ENCODE peak calls at places on chromosome 21, in eight cellular contexts. C, K, D, B, X, E, N and P are unnamed samples.

GRCh38 chr21:32599146-32599925 is 12.8 kb downstream of the CFAP298 start:
- DNase-seq in N (no peak), X (no peak), E (no peak), D (no peak), K (no peak), B (no peak), C (no peak), P (no peak)

GRCh38 chr21:44836666-44837471 is 19.0 kb upstream of the SUMO3 start:
- DNase-seq in C (no peak), D (peak; percentile 39), K (no peak), B (no peak), E (peak; percentile 34), X (no peak), N (peak; percentile 53), P (no peak)

GRCh38 chr21:29453511-29453910 is 154.8 kb downstream of the BACH1 start:
- DNase-seq in X (no peak), E (no peak), K (no peak), C (peak; percentile 36), B (no peak), D (peak; percentile 24), N (no peak), P (no peak)

GRCh38 chr21:46100020-46100419 is 2.1 kb downstream of the COL6A2 start:
- DNase-seq in E (no peak), X (no peak), B (peak; percentile 7), D (peak; percentile 24), K (peak; percentile 30), N (peak; percentile 8), C (no peak), P (no peak)

GRCh38 chr21:41956926-41957729 is 3.3 kb upstream of the C2CD2 start:
- DNase-seq in K (no peak), X (no peak), N (no peak), C (peak; percentile 83), E (no peak), D (peak; percentile 95), B (no peak), P (peak; percentile 17)

GRCh38 chr21:19607983-19608668 is 1204.5 kb upstream of the TMPRSS15 start:
- DNase-seq in D (no peak), N (no peak), C (no peak), B (no peak), X (no peak), K (no peak), E (no peak), P (no peak)

GRCh38 chr21:45545691-45546531 is 3.7 kb upstream of the SLC19A1 start:
- DNase-seq in D (no peak), N (no peak), B (no peak), K (no peak), E (no peak), C (no peak), X (no peak), P (no peak)

GRCh38 chr21:42598159-42598735 is 55.2 kb upstream of the PDE9A start:
- DNase-seq in K (no peak), D (no peak), C (no peak), B (no peak), X (no peak), N (no peak), E (no peak), P (no peak)

GRCh38 chr21:31476551-31477120 is 132.6 kb upstream of the TIAM1 start:
- DNase-seq in N (no peak), D (peak; percentile 24), X (no peak), B (no peak), C (peak; percentile 7), E (peak; percentile 71), K (no peak), P (no peak)

GRCh38 chr21:43741425-43742096 is 22.6 kb downstream of the PDXK start:
- DNase-seq in C (no peak), B (no peak), D (no peak), E (no peak), K (no peak), N (no peak), X (no peak), P (no peak)

GRCh38 chr21:34205811-34206635 is 132.6 kb downstream of the MRPS6 start:
- DNase-seq in B (no peak), D (peak; percentile 54), C (no peak), N (no peak), K (no peak), E (no peak), X (no peak), P (no peak)

GRCh38 chr21:44950351-44950750 is 10.5 kb downstream of the SLX9 start:
- DNase-seq in C (no peak), K (no peak), D (no peak), N (no peak), E (no peak), X (no peak), B (no peak), P (no peak)

GRCh38 chr21:38985423-38986378 is 180.0 kb downstream of the ETS2 start:
- DNase-seq in E (no peak), X (peak; percentile 53), N (peak; percentile 65), B (peak; percentile 59), C (peak; percentile 91), K (peak; percentile 73), D (peak; percentile 98), P (peak; percentile 76)

GRCh38 chr21:32392299-32392879 is 423 bp downstream of the URB1 start:
- DNase-seq in E (no peak), N (no peak), K (no peak), B (no peak), D (no peak), C (peak; percentile 16), X (no peak), P (no peak)

GRCh38 chr21:37636152-37636860 is 269.7 kb downstream of the DYRK1A start:
- DNase-seq in K (no peak), X (no peak), C (peak; percentile 73), N (no peak), E (no peak), B (no peak), D (peak; percentile 48), P (peak; percentile 75)

GRCh38 chr21:16193758-16194606 is 464.2 kb downstream of the USP25 start:
- DNase-seq in D (peak; percentile 87), X (no peak), E (peak; percentile 73), B (no peak), K (no peak), C (peak; percentile 93), N (peak; percentile 68), P (peak; percentile 15)

GRCh38 chr21:35575280-35575915 is 484.9 kb downstream of the SETD4 start:
- DNase-seq in N (no peak), D (peak; percentile 95), K (no peak), X (no peak), E (no peak), B (no peak), C (peak; percentile 97), P (peak; percentile 43)

GRCh38 chr21:44888581-44889550 is 15.4 kb upstream of the PTTG1IP start:
- DNase-seq in X (no peak), E (no peak), B (no peak), N (no peak), K (no peak), D (no peak), C (no peak), P (no peak)

GRCh38 chr21:45016491-45017375 is 57.6 kb upstream of the ADARB1 start:
- DNase-seq in N (no peak), D (no peak), K (no peak), X (no peak), B (no peak), E (peak; percentile 63), C (no peak), P (no peak)